ENCODE peak calls at places on chromosomes 2 and 18, in six cellular contexts. I, T, K, Z, C and F are unnamed samples.

GRCh38 chr2:173101687-173102086 is 26.0 kb downstream of the MAP3K20 start:
- DNase-seq in Z (no peak), K (no peak), C (no peak), T (peak; percentile 76), I (no peak), F (no peak)

GRCh38 chr2:226256709-226257401 is 542.8 kb downstream of the IRS1 start:
- DNase-seq in K (no peak), T (peak; percentile 10), I (peak; percentile 53), Z (peak; percentile 39), C (no peak), F (no peak)

GRCh38 chr2:48423376-48423775 is 106.6 kb upstream of the STON1 start:
- DNase-seq in C (no peak), Z (peak; percentile 81), I (peak; percentile 85), T (peak; percentile 93), K (no peak), F (no peak)

GRCh38 chr18:56899660-56900059 is 247.2 kb upstream of the BOD1L2 start:
- DNase-seq in T (no peak), Z (no peak), I (no peak), K (no peak), C (no peak), F (no peak)

GRCh38 chr2:27796991-27797752 is 25.7 kb downstream of the MRPL33 start:
- DNase-seq in C (no peak), K (no peak), I (no peak), Z (no peak), T (no peak), F (no peak)

GRCh38 chr2:8506771-8507170 is 175.1 kb upstream of the ID2 start:
- DNase-seq in K (no peak), T (no peak), C (no peak), I (no peak), Z (no peak), F (no peak)

GRCh38 chr2:12897181-12897580 is 180.4 kb downstream of the TRIB2 start:
- DNase-seq in Z (no peak), C (no peak), K (no peak), T (no peak), I (no peak), F (no peak)

GRCh38 chr2:100603945-100604633 is 41.3 kb downstream of the PDCL3 start:
- DNase-seq in K (no peak), T (no peak), I (peak; percentile 76), C (no peak), Z (peak; percentile 67), F (no peak)

GRCh38 chr2:224995419-224995818 is 46.8 kb downstream of the DOCK10 start:
- DNase-seq in C (no peak), Z (no peak), I (no peak), K (no peak), T (no peak), F (no peak)

GRCh38 chr18:76496200-76496890 is 1.3 kb upstream of the ZNF516 start:
- DNase-seq in Z (peak; percentile 75), I (peak; percentile 80), K (no peak), T (peak; percentile 74), C (peak; percentile 47), F (no peak)

GRCh38 chr2:47088371-47089082 is 66.6 kb downstream of the STPG4 start:
- DNase-seq in I (peak; percentile 67), C (peak; percentile 82), T (peak; percentile 56), Z (peak; percentile 58), K (no peak), F (no peak)

GRCh38 chr2:50347355-50348044 is 684.4 kb downstream of the NRXN1 start:
- DNase-seq in Z (no peak), C (peak; percentile 40), I (peak; percentile 3), T (no peak), K (peak; percentile 75), F (no peak)

GRCh38 chr2:19881866-19882265 is 19.9 kb downstream of the TTC32 start:
- DNase-seq in Z (no peak), T (no peak), K (peak; percentile 15), C (no peak), I (no peak), F (no peak)

GRCh38 chr18:49666045-49666444 is 104.2 kb downstream of the LIPG start:
- DNase-seq in K (no peak), T (peak; percentile 48), Z (peak; percentile 53), C (no peak), I (peak; percentile 60), F (no peak)

GRCh38 chr2:238006500-238006899 is 39.7 kb downstream of the UBE2F start:
- DNase-seq in I (no peak), T (no peak), C (no peak), K (no peak), Z (no peak), F (no peak)

GRCh38 chr18:55106906-55107305 is 147.6 kb upstream of the CCDC68 start:
- DNase-seq in T (no peak), I (no peak), K (no peak), C (no peak), Z (no peak), F (no peak)

GRCh38 chr2:224688996-224689395 is 27.2 kb downstream of the CCDC195 start:
- DNase-seq in C (no peak), T (no peak), Z (no peak), I (no peak), K (no peak), F (no peak)

GRCh38 chr2:241002275-241003046 is 4.0 kb downstream of the SNED1 start:
- DNase-seq in T (no peak), K (peak; percentile 73), C (no peak), I (no peak), Z (no peak), F (no peak)

GRCh38 chr18:66046025-66046602 is 295.3 kb downstream of the CDH7 start:
- DNase-seq in T (no peak), C (no peak), I (no peak), K (no peak), Z (no peak), F (no peak)

GRCh38 chr2:212914392-212914791 is 237.0 kb downstream of the IKZF2 start:
- DNase-seq in K (no peak), I (peak; percentile 28), T (peak; percentile 33), C (no peak), Z (no peak), F (no peak)

GRCh38 chr18:28175047-28175929 is 1.6 kb downstream of the CDH2 start:
- DNase-seq in C (peak; percentile 54), Z (peak; percentile 60), T (peak; percentile 42), K (peak; percentile 88), I (peak; percentile 70), F (no peak)

GRCh38 chr2:217117523-217117922 is 257.7 kb upstream of the TNP1 start:
- DNase-seq in T (no peak), C (no peak), I (no peak), K (no peak), Z (no peak), F (no peak)

GRCh38 chr18:9211955-9212354 is 75.4 kb downstream of the ANKRD12 start:
- DNase-seq in Z (no peak), K (no peak), T (no peak), C (no peak), I (no peak), F (no peak)

GRCh38 chr18:44229693-44230108 is 451.0 kb upstream of the SETBP1 start:
- DNase-seq in Z (peak; percentile 69), C (no peak), K (no peak), T (peak; percentile 1), I (peak; percentile 75), F (no peak)

DNA sequence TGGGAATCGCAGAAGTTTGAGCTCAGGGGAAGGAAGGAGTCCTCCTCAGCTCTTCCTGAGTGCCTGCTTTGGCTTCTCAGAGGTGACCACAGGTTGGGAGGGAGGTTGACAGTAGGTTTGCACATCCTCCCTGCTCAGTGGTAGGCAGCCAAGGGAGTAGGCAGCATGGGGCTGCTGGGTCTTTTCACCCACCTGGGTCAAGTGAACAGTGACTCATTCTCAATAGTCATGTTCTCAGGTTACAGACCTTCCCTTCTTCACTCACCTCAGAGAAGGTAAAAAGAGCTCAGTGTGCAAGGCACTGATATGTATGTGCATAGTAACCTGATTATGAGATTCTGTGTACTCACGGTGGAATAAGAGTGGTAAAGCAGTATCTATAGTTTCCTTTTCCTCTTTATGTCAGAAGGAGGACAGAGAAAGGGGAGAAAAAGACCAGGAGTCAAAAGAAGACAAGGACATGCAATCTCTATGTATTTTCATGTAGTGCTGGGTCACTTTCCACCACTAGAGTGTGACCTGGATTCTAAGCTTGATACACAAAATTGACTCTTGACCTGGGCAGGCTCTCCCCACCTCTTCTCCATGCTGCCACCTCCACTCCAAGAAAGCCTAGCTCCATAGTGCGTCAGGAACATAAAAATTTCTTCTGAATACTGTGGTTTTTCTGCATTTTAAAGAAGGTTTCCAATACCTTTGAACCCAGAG is 36.5 kb upstream of the ASNSD1 start:
- DNase-seq in T (no peak), K (no peak), I (no peak), Z (no peak), C (no peak), F (no peak)
- TF ChIP-seq CTCF in T (no peak), K (no peak), I (no peak), Z (no peak), C (no peak), F (no peak)

GRCh38 chr2:180618570-180618969 is 361.8 kb upstream of the UBE2E3 start:
- DNase-seq in K (no peak), T (peak; percentile 66), I (peak; percentile 17), Z (peak; percentile 25), C (no peak), F (no peak)

GRCh38 chr2:180622122-180622918 is 358.1 kb upstream of the UBE2E3 start:
- DNase-seq in Z (peak; percentile 55), T (peak; percentile 78), I (peak; percentile 61), C (no peak), K (no peak), F (no peak)

GRCh38 chr2:180625006-180625844 is 355.2 kb upstream of the UBE2E3 start:
- DNase-seq in C (no peak), K (no peak), I (peak; percentile 87), T (peak; percentile 92), Z (peak; percentile 82), F (no peak)

DNA sequence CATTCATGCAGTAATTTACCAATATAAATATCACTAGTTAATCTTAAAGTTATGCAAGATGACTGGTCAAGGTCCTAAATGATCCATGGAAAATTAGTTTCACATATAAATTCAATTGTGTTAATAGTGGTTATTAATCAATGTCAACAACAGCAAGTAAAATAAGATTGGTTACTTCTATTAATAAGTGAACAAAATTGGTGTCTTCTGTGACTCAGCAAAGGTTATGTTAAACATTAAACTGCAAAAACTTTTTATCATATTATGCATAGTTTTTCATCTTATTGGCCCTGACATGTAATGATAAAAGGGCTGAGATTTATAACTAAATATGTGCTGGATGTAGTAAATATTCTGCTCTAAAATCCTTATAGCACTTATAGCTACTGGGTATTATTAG is 359.0 kb upstream of the UBE2E3 start:
- DNase-seq in T (no peak), I (no peak), K (no peak), Z (no peak), C (no peak), F (no peak)
- TF ChIP-seq CTCF in T (no peak), I (no peak), K (no peak), Z (no peak), C (no peak), F (no peak)

GRCh38 chr2:204024503-204024902 is 87.9 kb downstream of the ICOS start:
- DNase-seq in Z (peak; percentile 13), K (no peak), T (peak; percentile 20), C (peak; percentile 54), I (peak; percentile 33), F (no peak)
- TF ChIP-seq CTCF in Z (peak; percentile 61), K (peak; percentile 79), T (peak; percentile 55), C (peak; percentile 88), I (peak; percentile 71), F (peak; percentile 54)

DNA sequence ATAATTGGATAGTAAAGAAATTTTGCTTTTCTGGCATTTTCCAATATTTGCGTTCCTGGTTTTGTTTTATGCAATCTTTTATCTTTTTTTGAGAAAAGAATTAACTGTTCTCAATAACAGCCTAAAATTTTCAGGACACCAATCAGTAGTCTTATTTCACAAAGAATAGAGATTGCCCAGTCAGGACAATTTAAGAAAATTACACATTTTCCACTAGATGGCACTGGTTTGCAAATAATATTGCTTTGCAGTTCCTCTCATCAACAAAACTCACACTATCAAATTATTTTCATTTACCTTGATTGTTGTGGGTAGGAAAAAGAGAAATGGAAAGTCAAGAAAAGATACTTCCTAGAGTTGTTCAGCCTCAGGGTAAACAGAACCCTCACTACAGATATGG is 2.4 kb upstream of the RBM45 start:
- DNase-seq in T (peak; percentile 48), C (no peak), Z (peak; percentile 26), K (no peak), I (peak; percentile 41), F (peak; percentile 22)
- TF ChIP-seq CTCF in T (peak; percentile 68), C (peak; percentile 50), Z (peak; percentile 60), K (peak; percentile 67), I (peak; percentile 55), F (peak; percentile 62)